ENCODE peak calls at places on chromosomes 4 and X, in six cellular contexts. Z is endothelial cell of umbilical vein, B is A549, F is K562, K is GM12878, X is HepG2. P is an unnamed sample.

GRCh38 chr4:117577686-117578085 is 456.6 kb upstream of the NDST3 start:
- DNase-seq in Z (no peak), K (no peak), B (no peak), F (no peak), X (no peak), P (no peak)

GRCh38 chrX:54180403-54180802 is 2.7 kb downstream of the FAM120C start:
- DNase-seq in X (no peak), Z (peak), B (no peak), K (no peak), F (no peak), P (no peak)

GRCh38 chr4:168221298-168221697 is 97.3 kb downstream of the DDX60 start:
- DNase-seq in X (no peak), B (no peak), K (no peak), Z (peak), F (no peak), P (no peak)

GRCh38 chr4:8427761-8428287 is 12.7 kb downstream of the ACOX3 start:
- DNase-seq in Z (peak), K (no peak), F (no peak), X (peak), B (no peak), P (peak)

GRCh38 chr4:176883681-176884418 is 91.1 kb upstream of the VEGFC start:
- DNase-seq in Z (peak), B (peak), X (no peak), F (no peak), K (no peak), P (no peak)

GRCh38 chr4:52028970-52029369 is 8.8 kb upstream of the LRRC66 start:
- DNase-seq in X (no peak), K (no peak), Z (no peak), F (no peak), B (no peak), P (no peak)

GRCh38 chrX:72402614-72403013 is 96.9 kb upstream of the CITED1 start:
- DNase-seq in B (no peak), Z (no peak), X (no peak), F (no peak), K (no peak), P (no peak)

GRCh38 chrX:39821011-39821708 is 276.6 kb downstream of the BCOR start:
- DNase-seq in X (no peak), K (no peak), F (no peak), Z (peak), B (peak), P (no peak)

GRCh38 chrX:14922437-14922836 is 49.2 kb downstream of the MOSPD2 start:
- DNase-seq in Z (no peak), F (no peak), X (no peak), K (no peak), B (no peak), P (no peak)

GRCh38 chrX:72079607-72080006 is 52.1 kb downstream of the RTL5 start:
- DNase-seq in B (no peak), Z (peak), X (no peak), F (no peak), K (no peak), P (peak)

GRCh38 chr4:13511101-13511500 is 27.0 kb upstream of the RAB28 start:
- DNase-seq in Z (no peak), B (no peak), K (no peak), F (no peak), X (no peak), P (no peak)

GRCh38 chr4:23297327-23297726 is 592.5 kb downstream of the PPARGC1A start:
- DNase-seq in K (no peak), X (no peak), B (no peak), F (no peak), Z (no peak), P (peak)

GRCh38 chr4:61397174-61397573 is 197.0 kb downstream of the ADGRL3 start:
- DNase-seq in K (no peak), X (no peak), B (no peak), Z (no peak), F (no peak), P (peak)

GRCh38 chrX:150587585-150588503 is 19.4 kb downstream of the MTM1 start:
- DNase-seq in K (no peak), X (no peak), B (peak), Z (peak), F (peak), P (peak)

GRCh38 chr4:8585186-8585585 is 5.0 kb downstream of the GPR78 start:
- DNase-seq in B (no peak), F (no peak), X (no peak), Z (no peak), K (no peak), P (no peak)

GRCh38 chr4:108492816-108493595 is 127.4 kb upstream of the RPL34 start:
- DNase-seq in Z (no peak), X (peak), F (peak), K (no peak), B (no peak), P (peak)

GRCh38 chrX:129905787-129906580 is at the start of gene UTP14A:
- DNase-seq in B (peak), X (peak), K (peak), Z (peak), F (peak), P (peak)

GRCh38 chr4:26088433-26088928 is 174.5 kb downstream of the SMIM20 start:
- DNase-seq in X (no peak), F (no peak), K (peak), Z (no peak), B (no peak), P (peak)

GRCh38 chr4:26741491-26741871 is 119.2 kb upstream of the STIM2 start:
- DNase-seq in B (no peak), K (no peak), Z (no peak), X (no peak), F (no peak), P (no peak)

GRCh38 chrX:28854637-28855036 is 267.4 kb downstream of the IL1RAPL1 start:
- DNase-seq in K (no peak), X (no peak), Z (no peak), B (no peak), F (no peak), P (no peak)

GRCh38 chr4:104592894-104593470 is 98.3 kb upstream of the CXXC4 start:
- DNase-seq in B (no peak), K (no peak), F (no peak), X (no peak), Z (no peak), P (no peak)

GRCh38 chr4:38788327-38788726 is 5.5 kb upstream of the TLR10 start:
- DNase-seq in Z (peak), X (no peak), K (no peak), B (peak), F (no peak), P (no peak)

GRCh38 chr4:60579335-60579734 is 620.8 kb upstream of the ADGRL3 start:
- DNase-seq in Z (no peak), X (no peak), K (no peak), F (no peak), B (no peak), P (no peak)

GRCh38 chrX:137166591-137166990 is 132.8 kb upstream of the GPR101 start:
- DNase-seq in X (no peak), F (peak), B (no peak), K (no peak), Z (no peak), P (peak)

GRCh38 chr4:55013431-55013955 is 111.9 kb downstream of the KDR start:
- DNase-seq in B (no peak), K (no peak), Z (no peak), X (no peak), F (no peak), P (no peak)

GRCh38 chrX:49155243-49155899 is 7.2 kb upstream of the MAGIX start:
- DNase-seq in X (no peak), K (no peak), B (peak), F (peak), Z (peak), P (peak)

GRCh38 chrX:22087158-22087557 is 55.0 kb downstream of the PHEX start:
- DNase-seq in B (no peak), Z (no peak), X (no peak), K (no peak), F (no peak), P (no peak)

GRCh38 chrX:136168929-136169735 is 21.8 kb downstream of the FHL1 start:
- DNase-seq in F (peak), B (no peak), Z (peak), K (no peak), X (no peak), P (no peak)

GRCh38 chr4:126223784-126224407 is 909.1 kb downstream of the FAT4 start:
- DNase-seq in X (peak), B (no peak), F (no peak), K (no peak), Z (peak), P (peak)

GRCh38 chr4:13109536-13109935 is 374.6 kb downstream of the RAB28 start:
- DNase-seq in B (no peak), F (no peak), X (no peak), K (no peak), Z (no peak), P (no peak)

GRCh38 chrX:111282141-111282540 is 11.9 kb upstream of the CAPN6 start:
- DNase-seq in K (no peak), B (no peak), X (no peak), Z (no peak), F (no peak), P (no peak)

GRCh38 chrX:46456125-46456922 is 88.9 kb downstream of the ZNF674 start:
- DNase-seq in K (no peak), B (no peak), X (no peak), Z (peak), F (no peak), P (no peak)

GRCh38 chr4:121668368-121669162 is 28.2 kb downstream of the ANXA5 start:
- DNase-seq in X (no peak), Z (no peak), F (no peak), B (no peak), K (no peak), P (no peak)

GRCh38 chr4:168908093-168908492 is 102.0 kb downstream of the CBR4 start:
- DNase-seq in K (no peak), Z (no peak), B (no peak), F (no peak), X (no peak), P (no peak)

GRCh38 chrX:107826286-107827136 is 845 bp downstream of the MID2 start:
- DNase-seq in Z (peak), X (no peak), B (peak), F (no peak), K (no peak), P (peak)

GRCh38 chr4:94354474-94354896 is 11.8 kb upstream of the HPGDS start:
- DNase-seq in B (no peak), Z (no peak), X (no peak), K (no peak), F (no peak), P (no peak)

GRCh38 chr4:94350095-94350494 is 7.5 kb upstream of the HPGDS start:
- DNase-seq in F (no peak), K (no peak), X (no peak), B (no peak), Z (no peak), P (no peak)

GRCh38 chr4:94356444-94356843 is 13.8 kb upstream of the HPGDS start:
- DNase-seq in K (no peak), X (no peak), F (no peak), Z (no peak), B (no peak), P (no peak)

GRCh38 chr4:94349193-94349592 is 6.6 kb upstream of the HPGDS start:
- DNase-seq in Z (peak), K (no peak), B (no peak), F (no peak), X (no peak), P (no peak)

GRCh38 chr4:94352996-94353395 is 10.4 kb upstream of the HPGDS start:
- DNase-seq in B (no peak), X (no peak), Z (no peak), F (no peak), K (no peak), P (no peak)
- TF ChIP-seq MYC in B (no peak), X (no peak), Z (no peak), F (no peak), K (no peak), P (no peak)

GRCh38 chrX:51891821-51892551 is 1.4 kb upstream of the MAGED1 start:
- DNase-seq in Z (peak), K (no peak), F (no peak), B (no peak), X (no peak), P (peak)

GRCh38 chrX:51892921-51893745 is at the start of gene MAGED1:
- DNase-seq in K (peak), Z (peak), B (peak), F (no peak), X (peak), P (peak)

GRCh38 chrX:51894697-51895336 is 1.4 kb downstream of the MAGED1 start:
- DNase-seq in F (no peak), Z (peak), X (no peak), B (no peak), K (no peak), P (no peak)

GRCh38 chrX:51896626-51897025 is 3.2 kb downstream of the MAGED1 start:
- DNase-seq in K (no peak), Z (no peak), F (no peak), X (no peak), B (no peak), P (no peak)

GRCh38 chrX:51893931-51894696 is 691 bp downstream of the MAGED1 start:
- DNase-seq in F (no peak), K (no peak), Z (peak), X (no peak), B (no peak), P (peak)
- H3K4me3 ChIP-seq in F (no peak), K (peak), Z (peak), X (peak), B (peak), P (peak)

GRCh38 chr4:70359115-70359661 is 1.4 kb upstream of the SMR3A start:
- DNase-seq in B (no peak), K (no peak), Z (no peak), F (no peak), X (no peak), P (no peak)

GRCh38 chr4:70360460-70360859 is at the start of gene SMR3A:
- DNase-seq in Z (no peak), X (no peak), F (no peak), K (no peak), B (no peak), P (no peak)

DNA sequence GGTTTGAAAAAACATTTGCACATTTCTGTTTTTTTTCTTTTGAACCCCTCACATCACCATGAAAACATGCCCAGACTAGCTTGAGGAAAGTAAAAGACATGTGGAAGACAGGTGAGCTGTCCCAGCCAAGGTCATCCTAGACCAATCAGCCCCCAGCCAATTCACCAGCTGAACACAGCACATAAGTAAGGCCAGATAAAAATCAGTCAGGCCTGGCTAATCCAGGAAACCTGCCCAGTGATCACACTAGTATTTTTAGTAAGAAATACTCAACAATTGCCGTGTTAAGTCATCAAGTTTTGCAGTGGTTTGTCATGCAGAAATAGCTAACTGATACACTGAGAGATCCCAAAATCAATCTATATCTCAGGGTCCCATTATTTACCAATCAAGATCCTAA is 4.4 kb upstream of the SMR3A start:
- DNase-seq in K (no peak), B (no peak), Z (no peak), X (no peak), F (no peak), P (no peak)
- TF ChIP-seq MYC in K (no peak), B (no peak), Z (no peak), X (no peak), F (no peak), P (no peak)

GRCh38 chr4:144209491-144209890 is 69.0 kb upstream of the GYPA start:
- DNase-seq in X (no peak), K (no peak), F (no peak), B (no peak), Z (no peak), P (no peak)

GRCh38 chr4:144208074-144208473 is 67.6 kb upstream of the GYPA start:
- DNase-seq in X (no peak), K (no peak), F (no peak), B (no peak), Z (no peak), P (no peak)

GRCh38 chr4:144202091-144202490 is 61.6 kb upstream of the GYPA start:
- DNase-seq in B (no peak), Z (no peak), X (no peak), K (no peak), F (no peak), P (no peak)

DNA sequence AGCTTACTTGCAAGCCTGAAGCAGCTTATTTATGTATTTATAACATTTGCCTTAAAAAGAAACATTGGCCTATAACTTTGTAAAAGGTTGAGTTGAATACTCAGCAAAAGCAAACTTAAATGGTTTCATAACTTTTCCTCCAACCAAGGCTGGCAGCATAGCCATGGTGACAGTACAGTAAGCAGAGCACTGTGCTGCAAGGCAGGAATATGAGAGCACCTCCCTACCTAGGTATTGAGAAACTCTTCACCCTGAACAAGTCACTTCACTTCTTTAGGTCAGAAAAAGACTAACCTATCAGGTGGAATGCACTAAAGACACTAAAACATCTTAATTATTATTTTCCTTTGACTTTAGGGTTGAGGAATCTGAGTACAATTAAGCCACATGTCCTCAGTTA is 63.9 kb upstream of the GYPA start:
- DNase-seq in X (no peak), F (no peak), K (no peak), B (no peak), Z (no peak), P (no peak)
- H3K4me3 ChIP-seq in X (no peak), F (no peak), K (no peak), B (no peak), Z (no peak), P (no peak)

GRCh38 chr4:47386146-47386545 is 77.4 kb downstream of the COMMD8 start:
- DNase-seq in K (no peak), Z (no peak), F (no peak), X (no peak), B (no peak), P (no peak)
- TF ChIP-seq MYC in K (no peak), Z (no peak), F (no peak), X (no peak), B (no peak), P (no peak)

GRCh38 chrX:152958524-152959465 is 35.1 kb downstream of the PNMA5 start:
- DNase-seq in K (peak), Z (peak), F (peak), B (peak), X (peak), P (peak)
- H3K4me3 ChIP-seq in K (peak), Z (peak), F (peak), B (peak), X (no peak), P (no peak)

GRCh38 chr4:185774815-185775684 is 36.9 kb downstream of the SORBS2 start:
- DNase-seq in X (no peak), F (no peak), K (no peak), B (no peak), Z (peak), P (no peak)

GRCh38 chr4:185779520-185779919 is 32.5 kb downstream of the SORBS2 start:
- DNase-seq in F (no peak), Z (peak), B (no peak), K (no peak), X (peak), P (no peak)

GRCh38 chr4:185775792-185776555 is 36.0 kb downstream of the SORBS2 start:
- DNase-seq in F (no peak), K (no peak), B (no peak), Z (no peak), X (no peak), P (no peak)

GRCh38 chr4:185780472-185780871 is 31.5 kb downstream of the SORBS2 start:
- DNase-seq in Z (no peak), K (no peak), F (no peak), B (no peak), X (no peak), P (no peak)

GRCh38 chr4:185778307-185778706 is 33.7 kb downstream of the SORBS2 start:
- DNase-seq in X (no peak), F (no peak), Z (no peak), K (no peak), B (no peak), P (no peak)
- TF ChIP-seq MYC in X (no peak), F (no peak), Z (no peak), K (no peak), B (no peak), P (no peak)